ENCODE peak calls at places on chromosomes 11 and 22, in six cellular contexts. One of them, this sample, is unnamed.

GRCh38 chr11:2139118-2139490 is at the start of gene IGF2:
- DNase-seq in brain microvascular endothelial cell: no peak
- DNase-seq in amniotic stem cell: no peak
- DNase-seq in effector CD4-positive, alpha-beta T cell: no peak
- DNase-seq in Calu3: no peak
- DNase-seq in AG10803: no peak
- DNase-seq in this sample: no peak

GRCh38 chr22:46443850-46444389 is 93.5 kb downstream of the CELSR1 start:
- DNase-seq in effector CD4-positive, alpha-beta T cell: no peak
- DNase-seq in amniotic stem cell: no peak
- DNase-seq in brain microvascular endothelial cell: no peak
- DNase-seq in Calu3: no peak
- DNase-seq in AG10803: no peak
- DNase-seq in this sample: no peak

GRCh38 chr22:27580311-27580897 is 221.2 kb downstream of the MN1 start:
- DNase-seq in effector CD4-positive, alpha-beta T cell: no peak
- DNase-seq in brain microvascular endothelial cell: no peak
- DNase-seq in Calu3: peak
- DNase-seq in amniotic stem cell: no peak
- DNase-seq in AG10803: peak
- DNase-seq in this sample: no peak

GRCh38 chr11:58958500-58958899 is 19.2 kb downstream of the GLYATL1 start:
- DNase-seq in AG10803: peak
- DNase-seq in effector CD4-positive, alpha-beta T cell: peak
- DNase-seq in brain microvascular endothelial cell: no peak
- DNase-seq in Calu3: peak
- DNase-seq in amniotic stem cell: no peak
- DNase-seq in this sample: no peak

GRCh38 chr11:67248653-67249052 is 17.6 kb upstream of the GRK2 start:
- DNase-seq in amniotic stem cell: no peak
- DNase-seq in AG10803: peak
- DNase-seq in effector CD4-positive, alpha-beta T cell: no peak
- DNase-seq in brain microvascular endothelial cell: no peak
- DNase-seq in Calu3: peak
- DNase-seq in this sample: no peak

GRCh38 chr11:26983645-26984044 is 10.3 kb upstream of the FIBIN start:
- DNase-seq in effector CD4-positive, alpha-beta T cell: no peak
- DNase-seq in Calu3: no peak
- DNase-seq in amniotic stem cell: no peak
- DNase-seq in AG10803: no peak
- DNase-seq in brain microvascular endothelial cell: no peak
- DNase-seq in this sample: no peak

GRCh38 chr11:66996609-66997273 is 21.6 kb downstream of the C11orf86 start:
- DNase-seq in brain microvascular endothelial cell: peak
- DNase-seq in AG10803: peak
- DNase-seq in effector CD4-positive, alpha-beta T cell: no peak
- DNase-seq in amniotic stem cell: no peak
- DNase-seq in Calu3: no peak
- DNase-seq in this sample: no peak

GRCh38 chr11:77569671-77570070 is 20.1 kb upstream of the AQP11 start:
- DNase-seq in AG10803: no peak
- DNase-seq in brain microvascular endothelial cell: no peak
- DNase-seq in effector CD4-positive, alpha-beta T cell: no peak
- DNase-seq in amniotic stem cell: no peak
- DNase-seq in Calu3: no peak
- DNase-seq in this sample: no peak

GRCh38 chr11:77199346-77199745 is 71.3 kb downstream of the MYO7A start:
- DNase-seq in effector CD4-positive, alpha-beta T cell: no peak
- DNase-seq in Calu3: no peak
- DNase-seq in AG10803: no peak
- DNase-seq in amniotic stem cell: no peak
- DNase-seq in brain microvascular endothelial cell: no peak
- DNase-seq in this sample: no peak

GRCh38 chr11:12122083-12122482 is 11.7 kb downstream of the MICAL2 start:
- DNase-seq in brain microvascular endothelial cell: no peak
- DNase-seq in effector CD4-positive, alpha-beta T cell: no peak
- DNase-seq in AG10803: no peak
- DNase-seq in Calu3: peak
- DNase-seq in amniotic stem cell: no peak
- DNase-seq in this sample: no peak